ENCODE peak calls at places on chromosomes 4 and X, in five cellular contexts. V, C, B, I and H are unnamed samples.

GRCh38 chr4:165524532-165525190 is 145.9 kb downstream of the CPE start:
- DNase-seq in C (no peak), V (no peak), B (no peak), I (no peak), H (no peak)

GRCh38 chr4:32161382-32161781 is 1441.2 kb downstream of the PCDH7 start:
- DNase-seq in I (no peak), C (no peak), V (no peak), B (no peak), H (no peak)

GRCh38 chrX:22090181-22090580 is 58.1 kb downstream of the PHEX start:
- DNase-seq in V (no peak), I (no peak), B (no peak), C (no peak), H (no peak)

GRCh38 chr4:5712931-5713330 is 1.9 kb downstream of the EVC start:
- DNase-seq in B (no peak), C (no peak), V (no peak), I (no peak), H (no peak)

GRCh38 chr4:13347517-13348125 is 136.5 kb downstream of the RAB28 start:
- DNase-seq in C (no peak), B (no peak), I (no peak), V (no peak), H (no peak)

GRCh38 chr4:176277162-176277904 is 8.3 kb upstream of the ASB5 start:
- DNase-seq in V (peak; percentile 34), B (peak; percentile 77), C (peak; percentile 34), I (peak; percentile 75), H (peak; percentile 32)

GRCh38 chr4:53023640-53024299 is 161.7 kb downstream of the RASL11B start:
- DNase-seq in B (no peak), C (no peak), I (no peak), V (no peak), H (no peak)

GRCh38 chr4:141912831-141913230 is 276.4 kb downstream of the IL15 start:
- DNase-seq in B (no peak), V (no peak), C (no peak), I (no peak), H (no peak)

GRCh38 chr4:142356797-142357196 is 489.3 kb downstream of the INPP4B start:
- DNase-seq in V (no peak), C (no peak), B (no peak), I (no peak), H (no peak)

GRCh38 chrX:109936114-109936513 is 66.8 kb upstream of the TMEM164 start:
- DNase-seq in I (no peak), B (no peak), C (no peak), V (no peak), H (no peak)

GRCh38 chr4:11768251-11768972 is 339.7 kb upstream of the HS3ST1 start:
- DNase-seq in B (no peak), I (no peak), V (no peak), C (no peak), H (no peak)

GRCh38 chr4:112377127-112377635 is 80.0 kb downstream of the ALPK1 start:
- DNase-seq in B (no peak), I (no peak), V (no peak), C (peak; percentile 8), H (no peak)

GRCh38 chrX:64192673-64193072 is 12.8 kb downstream of the AMER1 start:
- DNase-seq in C (no peak), V (no peak), I (no peak), B (no peak), H (no peak)

GRCh38 chr4:166091914-166092510 is 219.0 kb downstream of the TLL1 start:
- DNase-seq in I (no peak), V (peak; percentile 6), B (no peak), C (peak; percentile 4), H (no peak)

GRCh38 chr4:139559692-139560091 is 3.7 kb upstream of the SETD7 start:
- DNase-seq in I (no peak), C (no peak), V (no peak), B (no peak), H (no peak)

GRCh38 chrX:154351183-154352011 is 23.0 kb downstream of the FLNA start:
- DNase-seq in B (peak; percentile 62), V (no peak), C (no peak), I (no peak), H (no peak)

GRCh38 chr4:91116861-91117260 is 989.7 kb downstream of the CCSER1 start:
- DNase-seq in C (no peak), V (no peak), I (no peak), B (no peak), H (no peak)

GRCh38 chr4:11817088-11817487 is 388.4 kb upstream of the HS3ST1 start:
- DNase-seq in C (no peak), V (no peak), I (no peak), B (no peak), H (no peak)

GRCh38 chrX:149513713-149514427 is 8.8 kb upstream of the IDS start:
- DNase-seq in B (no peak), I (no peak), V (no peak), C (no peak), H (no peak)